ENCODE peak calls at places on chromosomes 3 and 15, in seven cellular contexts. One of them, this sample, is unnamed.

GRCh38 chr15:59378855-59379254 is 6.2 kb upstream of the MYO1E start:
- DNase-seq in mesendoderm: no peak
- DNase-seq in H9: no peak
- DNase-seq in IMR-90: no peak
- DNase-seq in mesenchymal stem cell: no peak
- DNase-seq in H1: no peak
- DNase-seq in neuronal stem cell: no peak
- DNase-seq in this sample: no peak

GRCh38 chr3:179330438-179330837 is 7.6 kb downstream of the ZNF639 start:
- DNase-seq in H9: no peak
- DNase-seq in mesenchymal stem cell: peak
- DNase-seq in neuronal stem cell: no peak
- DNase-seq in IMR-90: peak
- DNase-seq in mesendoderm: no peak
- DNase-seq in H1: no peak
- DNase-seq in this sample: no peak

GRCh38 chr3:194814878-194815357 is 129.2 kb downstream of the FAM43A start:
- DNase-seq in mesendoderm: no peak
- DNase-seq in neuronal stem cell: no peak
- DNase-seq in IMR-90: peak
- DNase-seq in mesenchymal stem cell: no peak
- DNase-seq in H1: no peak
- DNase-seq in H9: no peak
- DNase-seq in this sample: no peak

GRCh38 chr3:65979731-65980130 is 59.0 kb downstream of the MAGI1 start:
- DNase-seq in mesendoderm: no peak
- DNase-seq in IMR-90: peak
- DNase-seq in mesenchymal stem cell: peak
- DNase-seq in neuronal stem cell: no peak
- DNase-seq in H9: no peak
- DNase-seq in H1: no peak
- DNase-seq in this sample: peak

GRCh38 chr15:98713585-98714001 is 65.3 kb downstream of the IGF1R start:
- DNase-seq in IMR-90: no peak
- DNase-seq in neuronal stem cell: no peak
- DNase-seq in H9: no peak
- DNase-seq in mesenchymal stem cell: no peak
- DNase-seq in mesendoderm: peak
- DNase-seq in H1: no peak
- DNase-seq in this sample: no peak

GRCh38 chr3:173395412-173396181 is 1.9 kb upstream of the NLGN1 start:
- DNase-seq in H1: peak
- DNase-seq in mesenchymal stem cell: peak
- DNase-seq in mesendoderm: peak
- DNase-seq in H9: peak
- DNase-seq in IMR-90: peak
- DNase-seq in neuronal stem cell: peak
- DNase-seq in this sample: peak

GRCh38 chr15:101579766-101580165 is 72.4 kb downstream of the TM2D3 start:
- DNase-seq in mesenchymal stem cell: peak
- DNase-seq in H9: no peak
- DNase-seq in IMR-90: peak
- DNase-seq in H1: no peak
- DNase-seq in mesendoderm: no peak
- DNase-seq in neuronal stem cell: no peak
- DNase-seq in this sample: no peak

GRCh38 chr15:79007066-79007465 is 62.2 kb upstream of the CTSH start:
- DNase-seq in neuronal stem cell: peak
- DNase-seq in H1: peak
- DNase-seq in IMR-90: peak
- DNase-seq in mesendoderm: peak
- DNase-seq in H9: peak
- DNase-seq in mesenchymal stem cell: peak
- DNase-seq in this sample: peak

DNA sequence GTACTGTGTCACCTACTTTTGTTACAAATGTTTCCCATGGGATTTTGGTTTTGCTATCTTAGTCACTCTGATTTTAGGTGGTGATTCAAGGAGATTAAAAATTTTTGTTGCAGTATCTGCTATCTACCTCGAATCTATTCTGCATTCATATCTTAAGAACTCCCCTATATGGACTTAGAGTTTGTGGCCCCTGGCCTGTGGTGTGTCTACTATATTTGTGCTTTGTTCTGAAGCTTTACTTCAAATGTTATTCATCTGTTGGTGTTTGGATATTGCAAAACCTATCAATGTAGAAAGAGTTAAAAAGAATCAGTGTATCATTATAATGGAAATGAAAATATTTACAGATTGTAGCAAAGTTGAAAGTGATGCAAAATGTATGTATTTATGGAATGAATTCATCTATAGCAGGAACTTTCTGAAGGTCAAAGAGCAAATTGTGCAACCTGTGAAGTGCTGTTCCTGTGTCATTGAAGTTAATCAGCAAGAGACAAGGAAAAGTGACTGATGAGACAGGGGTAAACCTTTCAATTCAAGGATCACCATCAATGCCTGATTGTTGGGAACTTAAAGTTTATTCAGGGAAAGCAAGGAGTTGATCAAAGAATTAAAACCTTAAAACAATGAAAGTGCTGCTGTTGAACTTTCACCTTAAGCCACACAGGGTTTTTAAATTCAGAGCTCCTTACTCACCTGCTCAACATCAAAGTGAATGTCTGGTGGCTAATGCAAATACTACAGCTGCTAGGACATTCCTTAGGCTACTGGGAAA is 71.0 kb downstream of the SLMAP start:
- DNase-seq in mesenchymal stem cell: no peak
- DNase-seq in mesendoderm: peak
- DNase-seq in IMR-90: no peak
- DNase-seq in H1: no peak
- DNase-seq in neuronal stem cell: no peak
- DNase-seq in H9: no peak
- DNase-seq in this sample: peak
- H2BK5ac ChIP-seq in mesenchymal stem cell: no peak
- H2BK5ac ChIP-seq in mesendoderm: no peak
- H2BK5ac ChIP-seq in IMR-90: no peak
- H2BK5ac ChIP-seq in H1: no peak
- H2BK5ac ChIP-seq in neuronal stem cell: no peak
- H2BK5ac ChIP-seq in H9: no peak
- H2BK5ac ChIP-seq in this sample: no peak

GRCh38 chr3:162192340-162193004 is 695.9 kb downstream of the OTOL1 start:
- DNase-seq in mesenchymal stem cell: no peak
- DNase-seq in mesendoderm: no peak
- DNase-seq in neuronal stem cell: no peak
- DNase-seq in H9: no peak
- DNase-seq in IMR-90: no peak
- DNase-seq in H1: no peak
- DNase-seq in this sample: no peak

GRCh38 chr3:162193148-162193547 is 696.5 kb downstream of the OTOL1 start:
- DNase-seq in mesendoderm: peak
- DNase-seq in neuronal stem cell: no peak
- DNase-seq in IMR-90: no peak
- DNase-seq in mesenchymal stem cell: no peak
- DNase-seq in H1: no peak
- DNase-seq in H9: no peak
- DNase-seq in this sample: no peak

GRCh38 chr3:162196964-162197363 is 700.4 kb downstream of the OTOL1 start:
- DNase-seq in H1: no peak
- DNase-seq in IMR-90: no peak
- DNase-seq in mesendoderm: no peak
- DNase-seq in mesenchymal stem cell: no peak
- DNase-seq in H9: no peak
- DNase-seq in neuronal stem cell: no peak
- DNase-seq in this sample: no peak

DNA sequence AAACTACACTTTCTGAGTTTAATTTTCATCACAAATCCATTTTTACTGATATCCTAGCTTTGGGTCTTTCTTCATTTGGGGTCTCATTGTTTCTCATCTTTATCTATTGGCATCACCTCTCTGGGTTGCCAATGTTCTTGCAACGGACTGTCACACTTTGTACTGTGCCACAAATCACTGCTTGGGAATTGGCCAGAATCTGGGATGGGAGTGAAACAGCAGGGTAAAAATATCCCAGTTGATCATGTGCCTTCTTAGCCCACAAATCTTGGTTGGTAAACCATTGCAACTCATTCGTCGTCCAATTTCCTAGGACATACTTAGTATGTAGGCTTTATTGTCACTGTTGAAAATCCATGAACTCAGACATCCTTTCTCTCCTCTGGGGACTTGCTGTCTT is 698.5 kb downstream of the OTOL1 start:
- DNase-seq in IMR-90: no peak
- DNase-seq in mesenchymal stem cell: no peak
- DNase-seq in H9: no peak
- DNase-seq in H1: no peak
- DNase-seq in mesendoderm: no peak
- DNase-seq in neuronal stem cell: no peak
- DNase-seq in this sample: no peak
- H2BK5ac ChIP-seq in IMR-90: no peak
- H2BK5ac ChIP-seq in mesenchymal stem cell: no peak
- H2BK5ac ChIP-seq in H9: no peak
- H2BK5ac ChIP-seq in H1: no peak
- H2BK5ac ChIP-seq in mesendoderm: no peak
- H2BK5ac ChIP-seq in neuronal stem cell: no peak
- H2BK5ac ChIP-seq in this sample: no peak

GRCh38 chr3:148739720-148740119 is 42.0 kb downstream of the AGTR1 start:
- DNase-seq in H9: no peak
- DNase-seq in neuronal stem cell: no peak
- DNase-seq in IMR-90: no peak
- DNase-seq in mesenchymal stem cell: no peak
- DNase-seq in mesendoderm: no peak
- DNase-seq in H1: no peak
- DNase-seq in this sample: no peak
- H2BK5ac ChIP-seq in H9: no peak
- H2BK5ac ChIP-seq in neuronal stem cell: no peak
- H2BK5ac ChIP-seq in IMR-90: no peak
- H2BK5ac ChIP-seq in mesenchymal stem cell: no peak
- H2BK5ac ChIP-seq in mesendoderm: no peak
- H2BK5ac ChIP-seq in H1: no peak
- H2BK5ac ChIP-seq in this sample: no peak

GRCh38 chr3:106748471-106748870 is 628.8 kb upstream of the CCDC54 start:
- DNase-seq in IMR-90: no peak
- DNase-seq in neuronal stem cell: no peak
- DNase-seq in mesenchymal stem cell: no peak
- DNase-seq in mesendoderm: no peak
- DNase-seq in H9: no peak
- DNase-seq in H1: no peak
- DNase-seq in this sample: no peak

GRCh38 chr3:106745344-106746168 is 631.7 kb upstream of the CCDC54 start:
- DNase-seq in H9: no peak
- DNase-seq in mesenchymal stem cell: no peak
- DNase-seq in IMR-90: peak
- DNase-seq in neuronal stem cell: no peak
- DNase-seq in H1: no peak
- DNase-seq in mesendoderm: peak
- DNase-seq in this sample: peak

GRCh38 chr3:106750092-106750491 is 627.1 kb upstream of the CCDC54 start:
- DNase-seq in H9: no peak
- DNase-seq in mesendoderm: peak
- DNase-seq in H1: no peak
- DNase-seq in IMR-90: no peak
- DNase-seq in mesenchymal stem cell: no peak
- DNase-seq in neuronal stem cell: no peak
- DNase-seq in this sample: no peak

DNA sequence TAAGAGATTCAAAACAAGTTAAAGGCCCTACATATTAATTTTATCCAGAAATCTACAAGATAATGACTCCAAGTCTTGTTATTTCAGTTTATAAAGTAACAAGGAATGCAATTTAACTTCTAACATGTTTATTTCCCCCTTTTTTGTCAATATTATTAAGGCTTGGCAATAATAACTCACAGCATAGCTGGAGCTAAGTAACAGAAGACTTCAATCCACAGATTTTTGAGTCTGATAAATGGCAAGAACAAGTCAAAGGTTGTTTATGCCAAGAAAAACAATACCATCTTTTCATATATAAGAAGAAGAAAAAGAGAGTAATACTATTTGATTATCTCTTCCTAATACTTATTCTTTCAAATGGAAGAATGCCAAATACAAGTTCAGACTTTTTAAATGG is 631.0 kb upstream of the CCDC54 start:
- DNase-seq in mesenchymal stem cell: no peak
- DNase-seq in H1: no peak
- DNase-seq in neuronal stem cell: no peak
- DNase-seq in mesendoderm: no peak
- DNase-seq in IMR-90: no peak
- DNase-seq in H9: no peak
- DNase-seq in this sample: no peak
- H2BK5ac ChIP-seq in mesenchymal stem cell: no peak
- H2BK5ac ChIP-seq in H1: no peak
- H2BK5ac ChIP-seq in neuronal stem cell: no peak
- H2BK5ac ChIP-seq in mesendoderm: no peak
- H2BK5ac ChIP-seq in IMR-90: no peak
- H2BK5ac ChIP-seq in H9: no peak
- H2BK5ac ChIP-seq in this sample: no peak

This sample was measured in trophoblast cell.